ENCODE peak calls at places on chromosomes 4 and X, in ten cellular contexts. P, S, K, T, B, G, F, H, L and N are unnamed samples.

GRCh38 chr4:166324321-166324720 is 451.3 kb downstream of the TLL1 start:
- DNase-seq in B (peak; percentile 51), L (no peak), K (peak; percentile 64), F (no peak), S (peak; percentile 27), H (no peak), G (no peak), P (peak; percentile 81), T (no peak), N (no peak)

GRCh38 chrX:29858714-29859113 is 356.6 kb upstream of the MAGEB2 start:
- DNase-seq in B (no peak), L (no peak), P (no peak), F (no peak), T (no peak), S (no peak), H (peak; percentile 69), K (no peak), G (no peak), N (no peak)

GRCh38 chrX:72255864-72256263 is 17.0 kb upstream of the ERCC6L start:
- DNase-seq in P (no peak), S (no peak), B (no peak), H (no peak), F (no peak), G (no peak), T (no peak), L (no peak), K (no peak), N (no peak)

GRCh38 chrX:150032742-150033141 is 94.5 kb upstream of the EOLA2 start:
- DNase-seq in B (no peak), H (peak; percentile 81), G (no peak), S (no peak), L (no peak), K (no peak), T (no peak), P (no peak), F (no peak), N (no peak)

GRCh38 chrX:105460366-105460765 is 239.9 kb upstream of the TEX13A start:
- DNase-seq in F (no peak), B (no peak), P (no peak), S (no peak), L (no peak), G (no peak), K (no peak), T (no peak), H (no peak), N (no peak)

GRCh38 chr4:186621959-186622553 is 66.7 kb upstream of the MTNR1A start:
- DNase-seq in T (no peak), F (no peak), K (peak; percentile 79), S (no peak), H (peak; percentile 95), G (no peak), P (no peak), B (no peak), L (no peak), N (no peak)

GRCh38 chr4:176335421-176335820 is 15.7 kb downstream of the SPCS3 start:
- DNase-seq in T (no peak), H (peak; percentile 79), K (no peak), G (no peak), P (no peak), S (no peak), F (no peak), L (no peak), B (no peak), N (no peak)

GRCh38 chr4:171203425-171203824 is 609.8 kb upstream of the GALNTL6 start:
- DNase-seq in K (no peak), H (no peak), T (no peak), P (no peak), B (no peak), G (no peak), L (no peak), F (no peak), S (no peak), N (no peak)

GRCh38 chrX:99939883-99940232 is 470.2 kb downstream of the PCDH19 start:
- DNase-seq in F (no peak), G (no peak), K (no peak), P (peak; percentile 45), H (no peak), T (peak; percentile 64), L (no peak), S (no peak), B (no peak), N (no peak)

GRCh38 chr4:83267121-83267834 is 17.3 kb downstream of the COQ2 start:
- DNase-seq in K (no peak), L (no peak), H (peak; percentile 74), F (no peak), S (no peak), G (no peak), B (no peak), T (no peak), P (no peak), N (peak; percentile 77)

GRCh38 chr4:141668200-141668599 is 31.8 kb downstream of the IL15 start:
- DNase-seq in G (no peak), P (no peak), T (no peak), K (no peak), S (no peak), H (peak; percentile 47), L (no peak), B (no peak), F (no peak), N (no peak)

GRCh38 chr4:15375707-15376106 is 52.1 kb upstream of the C1QTNF7 start:
- DNase-seq in P (no peak), F (peak; percentile 42), S (no peak), T (no peak), K (no peak), L (no peak), H (no peak), G (no peak), B (no peak), N (no peak)

GRCh38 chr4:145935253-145936141 is 3.1 kb downstream of the ZNF827 start:
- DNase-seq in P (peak; percentile 77), G (no peak), K (no peak), F (no peak), H (no peak), T (no peak), B (peak; percentile 66), S (peak; percentile 28), L (peak; percentile 77), N (no peak)

GRCh38 chr4:137711502-137711901 is 179.2 kb upstream of the PCDH18 start:
- DNase-seq in K (no peak), S (no peak), P (peak; percentile 54), T (no peak), H (no peak), L (no peak), B (no peak), G (no peak), F (no peak), N (no peak)

GRCh38 chrX:154404625-154405192 is 4.3 kb downstream of the DNASE1L1 start:
- DNase-seq in L (no peak), F (no peak), B (no peak), G (no peak), P (peak; percentile 29), T (no peak), K (no peak), S (no peak), H (no peak), N (peak; percentile 33)

GRCh38 chr4:105709081-105709450 is 482 bp downstream of the GSTCD start:
- DNase-seq in H (no peak), G (no peak), T (no peak), P (no peak), F (peak; percentile 6), B (peak; percentile 30), S (no peak), K (no peak), L (no peak), N (no peak)

GRCh38 chr4:4860381-4860802 is 927 bp downstream of the MSX1 start:
- DNase-seq in P (peak; percentile 77), L (no peak), H (peak; percentile 35), T (no peak), K (no peak), B (no peak), S (peak; percentile 18), F (no peak), G (no peak), N (no peak)

GRCh38 chrX:71945435-71945834 is 34.8 kb downstream of the NHSL2 start:
- DNase-seq in H (no peak), S (no peak), F (no peak), P (no peak), B (no peak), K (no peak), G (no peak), T (no peak), L (no peak), N (no peak)

DNA sequence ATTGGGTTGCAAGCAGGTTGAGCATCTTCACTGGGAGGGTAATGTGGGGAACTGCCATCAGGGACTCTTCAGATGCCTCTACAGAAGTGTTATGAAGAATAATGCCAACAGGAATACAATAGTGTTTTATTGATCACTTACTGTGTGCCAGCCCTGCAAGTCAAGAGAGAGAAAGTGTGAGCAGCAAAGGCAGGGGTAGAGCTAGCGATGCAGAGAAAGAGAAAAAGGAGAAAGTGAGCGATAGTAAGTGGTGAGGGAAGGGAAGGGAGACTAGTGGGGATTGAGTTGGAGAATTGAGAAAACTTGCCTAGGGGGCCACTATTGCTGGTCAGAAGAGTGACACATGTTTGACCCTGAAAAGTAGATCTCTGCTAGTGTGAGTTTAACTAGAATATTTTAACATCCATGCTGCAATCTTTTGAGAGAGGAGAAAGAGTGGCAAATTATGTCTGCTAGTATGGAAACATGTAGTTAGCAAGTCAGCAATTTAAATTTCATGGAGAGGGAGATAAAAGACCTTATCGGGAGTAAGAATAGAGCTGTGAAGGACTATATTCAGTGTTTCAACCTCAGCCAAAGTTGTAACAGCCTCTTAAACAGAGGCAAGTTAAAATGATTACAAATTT is 12.2 kb downstream of the AFF1 start:
- DNase-seq in S (no peak), G (no peak), B (no peak), P (peak; percentile 46), L (no peak), H (no peak), K (no peak), F (no peak), T (no peak), N (no peak)
- H3K4me1 ChIP-seq in S (peaks cover 35% of the 10 kb centered on the region), G (peaks cover 27% of the 10 kb centered on the region), B (peaks cover 6% of the 10 kb centered on the region), P (peaks cover 6% of the 10 kb centered on the region), L (peaks cover 2% of the 10 kb centered on the region), H (peaks cover 21% of the 10 kb centered on the region), K (peaks cover 10% of the 10 kb centered on the region), F (peaks cover 7% of the 10 kb centered on the region), T (peaks cover 33% of the 10 kb centered on the region), N (peaks cover 40% of the 10 kb centered on the region)

GRCh38 chrX:77426811-77427210 is 20.4 kb upstream of the FGF16 start:
- DNase-seq in B (no peak), F (no peak), H (peak; percentile 5), P (no peak), L (no peak), S (no peak), K (no peak), T (no peak), G (no peak), N (no peak)
- H3K4me1 ChIP-seq in B (no peaks in the 10 kb centered on the region), F (no peaks in the 10 kb centered on the region), H (no peaks in the 10 kb centered on the region), P (no peaks in the 10 kb centered on the region), L (no peaks in the 10 kb centered on the region), S (no peaks in the 10 kb centered on the region), K (no peaks in the 10 kb centered on the region), T (no peaks in the 10 kb centered on the region), G (no peaks in the 10 kb centered on the region), N (no peaks in the 10 kb centered on the region)

GRCh38 chr4:78660559-78660958 is 109.0 kb downstream of the ANXA3 start:
- DNase-seq in H (no peak), K (no peak), P (no peak), B (no peak), L (no peak), T (no peak), F (no peak), S (no peak), G (no peak), N (no peak)
- H3K4me1 ChIP-seq in H (peaks cover 5% of the 10 kb centered on the region), K (peaks cover 5% of the 10 kb centered on the region), P (peaks cover 19% of the 10 kb centered on the region), B (no peaks in the 10 kb centered on the region), L (no peaks in the 10 kb centered on the region), T (peaks cover 58% of the 10 kb centered on the region), F (peaks cover 36% of the 10 kb centered on the region), S (peaks cover 9% of the 10 kb centered on the region), G (no peaks in the 10 kb centered on the region), N (no peaks in the 10 kb centered on the region)

GRCh38 chr4:152072886-152073285 is 312.1 kb upstream of the GATB start:
- DNase-seq in T (no peak), L (no peak), F (no peak), P (no peak), S (no peak), K (no peak), G (no peak), B (no peak), H (no peak), N (no peak)
- H3K4me1 ChIP-seq in T (no peaks in the 10 kb centered on the region), L (peaks cover 2% of the 10 kb centered on the region), F (peaks cover 12% of the 10 kb centered on the region), P (peaks cover 9% of the 10 kb centered on the region), S (no peaks in the 10 kb centered on the region), K (peaks cover 4% of the 10 kb centered on the region), G (no peaks in the 10 kb centered on the region), B (peaks cover 3% of the 10 kb centered on the region), H (no peaks in the 10 kb centered on the region), N (no peaks in the 10 kb centered on the region)